ENCODE peak calls at places on chromosomes 13 and 19, in four cellular contexts. J is nephron progenitor cell, I is foreskin keratinocyte, E is tibial nerve. S is an unnamed sample.

GRCh38 chr19:2494084-2494446 is 18.1 kb downstream of the GADD45B start:
- DNase-seq in J (no peak), I (no peak), E (no peak), S (no peak)

GRCh38 chr13:114222461-114222968 is 12.2 kb upstream of the CDC16 start:
- DNase-seq in I (no peak), J (no peak), E (no peak), S (no peak)

GRCh38 chr13:109494955-109495354 is 291.4 kb downstream of the IRS2 start:
- DNase-seq in I (peak; percentile 93), E (no peak), J (no peak), S (no peak)

GRCh38 chr19:12754465-12755196 is 3.0 kb downstream of the BEST2 start:
- DNase-seq in E (no peak), J (no peak), I (no peak), S (no peak)

GRCh38 chr19:45999653-46000121 is 4.4 kb downstream of the CCDC61 start:
- DNase-seq in E (no peak), I (no peak), J (peak; percentile 63), S (no peak)

GRCh38 chr19:43555185-43555770 is 20.0 kb downstream of the XRCC1 start:
- DNase-seq in J (peak; percentile 82), I (peak; percentile 15), E (peak; percentile 42), S (peak; percentile 65)

GRCh38 chr19:35346193-35347052 is 1.3 kb upstream of the FFAR1 start:
- DNase-seq in J (no peak), I (no peak), E (no peak), S (no peak)

GRCh38 chr13:34207334-34207733 is 389.4 kb downstream of the RFC3 start:
- DNase-seq in J (no peak), E (no peak), I (peak; percentile 6), S (no peak)

GRCh38 chr13:66899955-66900354 is 330.2 kb downstream of the PCDH9 start:
- DNase-seq in J (no peak), I (no peak), E (no peak), S (no peak)

GRCh38 chr19:30214651-30215051 is 157.5 kb upstream of the ZNF536 start:
- DNase-seq in I (no peak), J (no peak), E (no peak), S (no peak)

GRCh38 chr19:8004723-8005513 is 523 bp downstream of the ELAVL1 start:
- DNase-seq in J (peak; percentile 58), E (no peak), I (no peak), S (no peak)

DNA sequence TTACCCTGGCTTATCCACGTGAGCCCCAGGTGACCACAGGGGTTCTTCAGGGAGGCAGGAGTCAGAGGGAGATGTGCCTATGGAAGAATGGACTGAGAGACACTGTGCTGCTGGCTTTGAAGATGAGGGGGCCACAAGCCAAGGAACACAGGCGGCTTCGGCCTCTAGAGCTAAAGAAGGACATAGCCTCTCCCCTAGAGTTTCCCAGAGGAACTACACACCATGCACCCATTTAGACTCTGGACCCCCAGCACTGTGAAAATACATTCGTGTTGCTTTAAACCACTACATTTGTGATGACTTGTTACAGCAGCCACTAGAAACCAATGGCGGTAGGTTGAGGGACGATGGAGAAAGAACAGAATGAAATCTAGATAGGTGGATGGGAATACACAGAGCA is 13.7 kb upstream of the ATF5 start:
- DNase-seq in I (no peak), J (no peak), E (no peak), S (no peak)
- TF ChIP-seq CTCF in I (peak; percentile 18), J (no peak), E (no peak), S (peak; percentile 19)

GRCh38 chr19:47417107-47417745 is 2.1 kb downstream of the MEIS3 start:
- DNase-seq in J (peak; percentile 29), I (no peak), E (no peak), S (no peak)

GRCh38 chr19:47417746-47418594 is 1.4 kb downstream of the MEIS3 start:
- DNase-seq in E (no peak), I (no peak), J (no peak), S (no peak)

GRCh38 chr19:47415953-47416666 is 3.2 kb downstream of the MEIS3 start:
- DNase-seq in I (no peak), J (no peak), E (no peak), S (no peak)

GRCh38 chr19:47418595-47419036 is 711 bp downstream of the MEIS3 start:
- DNase-seq in I (no peak), E (no peak), J (peak; percentile 31), S (no peak)

DNA sequence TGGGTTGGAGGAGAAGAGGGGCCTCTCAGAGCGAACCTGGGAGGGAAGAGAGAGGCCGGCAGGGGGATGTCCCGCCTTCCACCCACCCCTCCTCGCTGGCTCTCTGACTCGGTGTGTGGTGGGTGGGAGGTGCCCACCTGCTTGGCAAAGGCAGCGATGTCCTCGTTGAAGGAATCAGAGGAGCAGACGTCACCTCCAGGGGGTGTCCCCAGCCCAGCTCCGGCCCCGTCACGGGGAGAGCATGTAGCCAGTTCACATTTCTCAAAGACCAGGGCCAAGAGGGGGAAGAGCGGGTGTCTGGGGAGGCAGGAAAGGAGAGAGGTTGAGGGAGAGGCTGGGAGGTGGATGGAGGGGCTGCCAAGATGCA is 2.7 kb downstream of the MEIS3 start:
- DNase-seq in E (no peak), I (no peak), J (no peak), S (no peak)
- TF ChIP-seq CTCF in E (no peak), I (no peak), J (no peak), S (no peak)

DNA sequence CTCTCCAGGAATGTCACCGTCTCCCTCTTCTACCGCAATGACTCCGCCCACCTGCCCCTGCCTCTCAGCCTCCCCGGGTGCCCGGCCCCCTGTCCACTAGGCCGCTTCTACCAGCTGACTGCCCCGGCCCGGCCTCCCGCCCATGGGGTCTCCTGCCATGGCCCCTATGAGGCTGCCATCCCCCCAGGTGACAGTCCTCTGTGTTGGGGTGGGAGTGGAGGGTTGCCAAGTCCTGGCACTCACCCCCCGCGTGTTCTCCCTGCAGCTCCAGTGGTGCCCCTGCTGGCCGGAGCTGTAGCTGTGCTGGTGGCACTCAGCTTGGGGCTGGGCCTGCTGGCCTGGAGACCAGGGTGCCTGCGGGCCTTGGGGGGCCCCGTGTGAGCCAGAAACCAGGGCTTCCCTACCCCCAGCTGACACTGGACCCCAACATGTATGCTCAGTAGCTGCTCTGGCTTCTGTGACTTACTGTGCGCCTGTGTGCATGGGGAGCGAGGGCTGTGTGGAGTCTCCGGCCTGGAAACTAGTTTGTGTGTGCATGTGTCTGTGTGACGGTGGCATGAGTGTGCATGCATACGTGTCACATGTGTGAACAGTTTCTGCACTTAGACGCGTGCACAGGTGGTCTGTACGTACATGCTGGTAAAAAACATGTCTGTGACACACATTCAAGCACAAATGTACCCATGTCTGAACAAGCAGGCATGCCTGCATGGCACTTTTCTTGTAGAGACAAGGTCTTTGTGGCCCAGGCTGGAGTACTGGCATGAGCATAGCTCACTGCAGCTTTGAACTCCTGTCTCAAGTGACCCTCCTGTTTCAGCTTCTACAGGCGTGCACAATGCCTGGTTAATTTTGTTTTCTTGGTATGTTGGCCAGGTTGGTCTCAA is 4.8 kb downstream of the ACP4 start:
- DNase-seq in E (no peak), I (peak; percentile 40), J (no peak), S (no peak)
- TF ChIP-seq CTCF in E (no peak), I (peak; percentile 43), J (no peak), S (peak; percentile 18)

GRCh38 chr13:46615888-46616531 is 63.0 kb downstream of the LRCH1 start:
- DNase-seq in I (no peak), E (no peak), J (no peak), S (no peak)

GRCh38 chr13:46612258-46612657 is 59.3 kb downstream of the LRCH1 start:
- DNase-seq in I (no peak), J (no peak), E (no peak), S (no peak)

GRCh38 chr13:46613409-46614049 is 60.6 kb downstream of the LRCH1 start:
- DNase-seq in E (no peak), I (no peak), J (no peak), S (no peak)

GRCh38 chr13:46617382-46617781 is 64.4 kb downstream of the LRCH1 start:
- DNase-seq in J (no peak), I (no peak), E (no peak), S (no peak)

GRCh38 chr13:46614582-46614981 is 61.6 kb downstream of the LRCH1 start:
- DNase-seq in J (no peak), I (no peak), E (no peak), S (no peak)
- TF ChIP-seq CTCF in J (no peak), I (peak; percentile 53), E (no peak), S (no peak)